ENCODE peak calls at places on chromosomes 11 and 22, in eight cellular contexts. A is RPMI8226; J is NCI-H1436 treated with DMSO at 0.1 percent for 48 hours; F is stimulated activated CD4-positive, alpha-beta T cell treated with anti-CD3 and anti-CD28 coated beads, Interleukin-15, amount 100 ng/mL, for 1 hour; E is astrocyte of the cerebellum; B is effector CD4-positive, alpha-beta T cell; G is mesendoderm; R is NCI-H2081. P is an unnamed sample.

GRCh38 chr11:126127284-126127845 is 64.7 kb upstream of the CDON start:
- DNase-seq in A (no peak), J (no peak), F (no peak), E (no peak), B (no peak), G (no peak), R (no peak), P (no peak)

GRCh38 chr11:108853864-108854263 is 189.0 kb downstream of the DDX10 start:
- DNase-seq in A (peak), J (no peak), F (no peak), E (no peak), B (no peak), G (peak), R (no peak), P (peak)

GRCh38 chr11:69538840-69539239 is 57.4 kb downstream of the LINC01488 start:
- DNase-seq in A (no peak), J (no peak), F (no peak), E (no peak), B (no peak), G (no peak), R (no peak), P (no peak)

GRCh38 chr11:63667993-63668392 is 3.2 kb downstream of the ATL3 start:
- DNase-seq in A (no peak), J (no peak), F (no peak), E (peak), B (no peak), G (peak), R (no peak), P (no peak)

GRCh38 chr11:120117991-120118390 is 19.9 kb downstream of the TRIM29 start:
- DNase-seq in A (no peak), J (no peak), F (no peak), E (no peak), B (no peak), G (no peak), R (no peak), P (no peak)

GRCh38 chr22:50723991-50724390 is 14.0 kb upstream of the ACR start:
- DNase-seq in A (no peak), J (no peak), F (no peak), E (no peak), B (no peak), G (no peak), R (no peak), P (no peak)

GRCh38 chr11:115990004-115990447 is 485.8 kb upstream of the CADM1 start:
- DNase-seq in A (peak), J (no peak), F (no peak), E (no peak), B (no peak), G (peak), R (no peak), P (peak)

GRCh38 chr22:50456466-50457234 is 18.2 kb downstream of the SBF1 start:
- DNase-seq in A (no peak), J (no peak), F (no peak), E (no peak), B (no peak), G (peak), R (no peak), P (no peak)

GRCh38 chr22:48098936-48099245 is 1336.4 kb downstream of the TBC1D22A start:
- DNase-seq in A (no peak), J (no peak), F (no peak), E (no peak), B (no peak), G (no peak), R (no peak), P (no peak)

GRCh38 chr22:47323518-47323917 is 561.1 kb downstream of the TBC1D22A start:
- DNase-seq in A (no peak), J (no peak), F (no peak), E (no peak), B (no peak), G (no peak), R (no peak), P (no peak)

GRCh38 chr11:130547761-130548490 is 99.5 kb downstream of the ADAMTS15 start:
- DNase-seq in A (no peak), J (no peak), F (no peak), E (no peak), B (no peak), G (no peak), R (no peak), P (no peak)